ENCODE peak calls at places on chromosome 14, in four cellular contexts. One of them, this sample, is unnamed. For H3K36me3, the result is how much of the 10 kb centered on the place peaks cover.

GRCh38 chr14:106506901-106507305 is 980.5 kb downstream of the TMEM121 start:
- DNase-seq in HCT116: no peak
- DNase-seq in HepG2: no peak
- DNase-seq in K562: no peak
- DNase-seq in this sample: no peak

GRCh38 chr14:91159182-91159581 is 45.3 kb downstream of the DGLUCY start:
- DNase-seq in HepG2: no peak
- DNase-seq in K562: no peak
- DNase-seq in HCT116: no peak
- DNase-seq in this sample: no peak

GRCh38 chr14:53979141-53979673 is 22.6 kb upstream of the BMP4 start:
- DNase-seq in HCT116: no peak
- DNase-seq in HepG2: peak
- DNase-seq in K562: no peak
- DNase-seq in this sample: no peak

GRCh38 chr14:54606178-54606577 is 39.2 kb downstream of the SAMD4A start:
- DNase-seq in HepG2: no peak
- DNase-seq in HCT116: no peak
- DNase-seq in K562: no peak
- DNase-seq in this sample: no peak

GRCh38 chr14:35277179-35277578 is 15.0 kb upstream of the PSMA6 start:
- DNase-seq in HCT116: no peak
- DNase-seq in K562: no peak
- DNase-seq in HepG2: no peak
- DNase-seq in this sample: no peak

GRCh38 chr14:102916347-102917055 is 6.0 kb upstream of the AMN start:
- DNase-seq in HCT116: no peak
- DNase-seq in K562: no peak
- DNase-seq in HepG2: no peak
- DNase-seq in this sample: no peak

GRCh38 chr14:104656014-104656714 is 33.3 kb upstream of the INF2 start:
- DNase-seq in K562: no peak
- DNase-seq in HCT116: no peak
- DNase-seq in HepG2: no peak
- DNase-seq in this sample: no peak

GRCh38 chr14:106802413-106803364 is 1276.3 kb downstream of the TMEM121 start:
- DNase-seq in HepG2: peak
- DNase-seq in HCT116: no peak
- DNase-seq in K562: no peak
- DNase-seq in this sample: no peak

GRCh38 chr14:32230181-32230580 is 27.1 kb upstream of the RNU6-8 start:
- DNase-seq in HCT116: no peak
- DNase-seq in HepG2: no peak
- DNase-seq in K562: no peak
- DNase-seq in this sample: no peak

GRCh38 chr14:56004807-56005579 is 113.2 kb upstream of the PELI2 start:
- DNase-seq in K562: no peak
- DNase-seq in HepG2: no peak
- DNase-seq in HCT116: no peak
- DNase-seq in this sample: no peak

GRCh38 chr14:28879571-28879970 is 113.0 kb downstream of the FOXG1 start:
- DNase-seq in HepG2: no peak
- DNase-seq in K562: no peak
- DNase-seq in HCT116: no peak
- DNase-seq in this sample: no peak
- H3K36me3 ChIP-seq in HepG2: under half
- H3K36me3 ChIP-seq in K562: under half
- H3K36me3 ChIP-seq in HCT116: under half
- H3K36me3 ChIP-seq in this sample: under half

DNA sequence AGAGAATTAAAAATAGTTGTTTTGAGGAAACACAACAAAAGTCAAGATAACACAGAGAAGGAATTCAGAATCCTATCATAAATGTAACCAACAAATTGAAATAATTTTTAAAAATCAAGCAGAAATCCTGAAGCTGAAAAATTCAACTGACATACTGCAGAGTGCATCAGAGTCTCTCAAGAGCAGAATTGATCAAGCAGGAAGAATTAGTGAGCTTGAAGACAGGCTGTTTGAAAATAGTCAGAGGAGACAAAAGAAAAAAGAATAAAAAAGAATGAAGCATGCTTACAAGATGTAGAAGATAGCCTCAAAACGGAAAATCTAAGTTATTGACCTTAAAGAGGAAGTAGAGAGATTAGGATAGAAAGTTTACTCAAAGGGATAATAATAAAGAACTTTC is 65.8 kb upstream of the PPP2R5C start:
- DNase-seq in HCT116: no peak
- DNase-seq in HepG2: no peak
- DNase-seq in K562: no peak
- DNase-seq in this sample: no peak
- TF ChIP-seq POLR2AphosphoS5 in HCT116: no peak
- TF ChIP-seq POLR2AphosphoS5 in HepG2: no peak
- TF ChIP-seq POLR2AphosphoS5 in K562: no peak
- TF ChIP-seq POLR2AphosphoS5 in this sample: no peak

GRCh38 chr14:95548328-95548929 is 13.6 kb downstream of the GLRX5 start:
- DNase-seq in K562: no peak
- DNase-seq in HCT116: no peak
- DNase-seq in HepG2: peak
- DNase-seq in this sample: no peak

GRCh38 chr14:95547626-95548327 is 12.9 kb downstream of the GLRX5 start:
- DNase-seq in HCT116: no peak
- DNase-seq in K562: no peak
- DNase-seq in HepG2: peak
- DNase-seq in this sample: no peak

GRCh38 chr14:95551435-95551834 is 16.6 kb downstream of the GLRX5 start:
- DNase-seq in HCT116: no peak
- DNase-seq in HepG2: no peak
- DNase-seq in K562: no peak
- DNase-seq in this sample: no peak

GRCh38 chr14:95547272-95547625 is 12.4 kb downstream of the GLRX5 start:
- DNase-seq in K562: no peak
- DNase-seq in HCT116: no peak
- DNase-seq in HepG2: no peak
- DNase-seq in this sample: no peak

GRCh38 chr14:95549656-95550585 is 15.1 kb downstream of the GLRX5 start:
- DNase-seq in HCT116: no peak
- DNase-seq in K562: no peak
- DNase-seq in HepG2: peak
- DNase-seq in this sample: no peak
- TF ChIP-seq TCF7L2 in HCT116: no peak
- TF ChIP-seq TCF7L2 in K562: no peak
- TF ChIP-seq TCF7L2 in HepG2: no peak
- TF ChIP-seq TCF7L2 in this sample: no peak

GRCh38 chr14:51251486-51251885 is 11.4 kb downstream of the TMX1 start:
- DNase-seq in HCT116: no peak
- DNase-seq in K562: no peak
- DNase-seq in HepG2: no peak
- DNase-seq in this sample: no peak
- H3K36me3 ChIP-seq in HCT116: half or more
- H3K36me3 ChIP-seq in K562: half or more
- H3K36me3 ChIP-seq in HepG2: under half
- H3K36me3 ChIP-seq in this sample: under half

GRCh38 chr14:71394386-71394785 is 487.1 kb downstream of the PCNX1 start:
- DNase-seq in HepG2: no peak
- DNase-seq in K562: no peak
- DNase-seq in HCT116: no peak
- DNase-seq in this sample: no peak
- TF ChIP-seq POLR2AphosphoS5 in HepG2: no peak
- TF ChIP-seq POLR2AphosphoS5 in K562: no peak
- TF ChIP-seq POLR2AphosphoS5 in HCT116: no peak
- TF ChIP-seq POLR2AphosphoS5 in this sample: no peak

DNA sequence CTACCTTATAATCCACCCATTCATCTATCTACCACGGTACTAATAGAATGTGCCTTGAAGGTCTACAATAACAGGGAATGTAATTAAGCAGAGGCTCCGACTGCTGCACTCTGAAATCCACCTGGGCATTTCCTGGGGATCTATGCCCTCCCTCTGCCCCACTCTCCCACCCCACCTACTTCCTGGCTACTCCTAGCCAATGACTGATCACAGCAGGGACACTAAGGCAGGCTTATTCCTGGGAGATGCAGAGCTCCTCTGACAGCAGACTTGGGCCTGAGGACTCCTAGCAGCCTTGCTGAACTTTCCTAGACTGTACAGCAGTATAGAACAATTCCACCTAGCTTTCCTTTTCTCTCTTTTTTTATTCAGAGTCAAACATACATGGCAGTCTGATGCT is 91.1 kb upstream of the DHRS4 start:
- DNase-seq in HepG2: no peak
- DNase-seq in K562: no peak
- DNase-seq in HCT116: no peak
- DNase-seq in this sample: no peak
- TF ChIP-seq TCF7L2 in HepG2: no peak
- TF ChIP-seq TCF7L2 in K562: no peak
- TF ChIP-seq TCF7L2 in HCT116: no peak
- TF ChIP-seq TCF7L2 in this sample: no peak

This sample was measured in Panc1.